ENCODE peak calls at places on chromosomes 4 and X, in four cellular contexts. One of them, this sample, is unnamed.

GRCh38 chrX:7077910-7078245 is 69.6 kb upstream of the STS start:
- DNase-seq in body of pancreas: no peak
- DNase-seq in hepatocyte: no peak
- DNase-seq in heart right ventricle: no peak
- DNase-seq in this sample: no peak

GRCh38 chr4:63728480-63729177 is 680.6 kb downstream of the TECRL start:
- DNase-seq in body of pancreas: no peak
- DNase-seq in hepatocyte: no peak
- DNase-seq in heart right ventricle: no peak
- DNase-seq in this sample: no peak

GRCh38 chr4:133865606-133866327 is 335.8 kb downstream of the PABPC4L start:
- DNase-seq in body of pancreas: no peak
- DNase-seq in hepatocyte: peak; percentile 73
- DNase-seq in heart right ventricle: no peak
- DNase-seq in this sample: no peak

GRCh38 chr4:11042760-11043159 is 358.2 kb upstream of the CLNK start:
- DNase-seq in body of pancreas: no peak
- DNase-seq in hepatocyte: no peak
- DNase-seq in heart right ventricle: no peak
- DNase-seq in this sample: peak; percentile 40

GRCh38 chrX:13694359-13694758 is 5.4 kb downstream of the RAB9A start:
- DNase-seq in body of pancreas: no peak
- DNase-seq in hepatocyte: no peak
- DNase-seq in heart right ventricle: no peak
- DNase-seq in this sample: no peak

GRCh38 chr4:144666539-144667175 is 20.7 kb downstream of the HHIP start:
- DNase-seq in body of pancreas: no peak
- DNase-seq in hepatocyte: no peak
- DNase-seq in heart right ventricle: no peak
- DNase-seq in this sample: no peak

GRCh38 chr4:86522349-86522748 is 71.8 kb upstream of the PTPN13 start:
- DNase-seq in body of pancreas: no peak
- DNase-seq in hepatocyte: no peak
- DNase-seq in heart right ventricle: no peak
- DNase-seq in this sample: no peak

GRCh38 chr4:71930459-71930858 is 101.3 kb upstream of the NPFFR2 start:
- DNase-seq in body of pancreas: no peak
- DNase-seq in hepatocyte: no peak
- DNase-seq in heart right ventricle: no peak
- DNase-seq in this sample: no peak

GRCh38 chrX:69493193-69493592 is 10.9 kb upstream of the NALF2 start:
- DNase-seq in body of pancreas: peak; percentile 49
- DNase-seq in hepatocyte: peak; percentile 37
- DNase-seq in heart right ventricle: peak; percentile 6
- DNase-seq in this sample: peak; percentile 18

GRCh38 chr4:98603683-98604573 is 54.5 kb downstream of the TSPAN5 start:
- DNase-seq in body of pancreas: no peak
- DNase-seq in hepatocyte: no peak
- DNase-seq in heart right ventricle: no peak
- DNase-seq in this sample: no peak

GRCh38 chrX:15761564-15762191 is 23.6 kb downstream of the CA5B start:
- DNase-seq in body of pancreas: no peak
- DNase-seq in hepatocyte: peak; percentile 53
- DNase-seq in heart right ventricle: no peak
- DNase-seq in this sample: peak; percentile 25

GRCh38 chr4:132169660-132170059 is 979.4 kb upstream of the PCDH10 start:
- DNase-seq in body of pancreas: no peak
- DNase-seq in hepatocyte: no peak
- DNase-seq in heart right ventricle: no peak
- DNase-seq in this sample: no peak

GRCh38 chr4:56844817-56845580 is 23.5 kb upstream of the SPINK2 start:
- DNase-seq in body of pancreas: no peak
- DNase-seq in hepatocyte: no peak
- DNase-seq in heart right ventricle: no peak
- DNase-seq in this sample: no peak

GRCh38 chr4:3039706-3040366 is 34.5 kb downstream of the HTT-AS start:
- DNase-seq in body of pancreas: no peak
- DNase-seq in hepatocyte: no peak
- DNase-seq in heart right ventricle: no peak
- DNase-seq in this sample: no peak

GRCh38 chrX:53435997-53436396 is 1.8 kb upstream of the HSD17B10 start:
- DNase-seq in body of pancreas: peak; percentile 72
- DNase-seq in hepatocyte: peak; percentile 71
- DNase-seq in heart right ventricle: peak; percentile 26
- DNase-seq in this sample: peak; percentile 62

GRCh38 chr4:114384629-114385028 is 214.0 kb upstream of the UGT8 start:
- DNase-seq in body of pancreas: no peak
- DNase-seq in hepatocyte: peak; percentile 62
- DNase-seq in heart right ventricle: no peak
- DNase-seq in this sample: peak; percentile 32

GRCh38 chr4:7514281-7514680 is 79.6 kb upstream of the PSAPL1 start:
- DNase-seq in body of pancreas: no peak
- DNase-seq in hepatocyte: no peak
- DNase-seq in heart right ventricle: no peak
- DNase-seq in this sample: no peak

GRCh38 chrX:13658602-13659001 is 5.7 kb downstream of the TCEANC start:
- DNase-seq in body of pancreas: no peak
- DNase-seq in hepatocyte: peak; percentile 60
- DNase-seq in heart right ventricle: no peak
- DNase-seq in this sample: peak; percentile 55

GRCh38 chrX:135596495-135596894 is 76.0 kb downstream of the INTS6L start:
- DNase-seq in body of pancreas: peak; percentile 18
- DNase-seq in hepatocyte: peak; percentile 56
- DNase-seq in heart right ventricle: peak; percentile 34
- DNase-seq in this sample: peak; percentile 24

GRCh38 chr4:6469144-6469543 is 3.3 kb downstream of the PPP2R2C start:
- DNase-seq in body of pancreas: no peak
- DNase-seq in hepatocyte: no peak
- DNase-seq in heart right ventricle: no peak
- DNase-seq in this sample: no peak

GRCh38 chrX:129719931-129720520 is 18.8 kb upstream of the XPNPEP2 start:
- DNase-seq in body of pancreas: no peak
- DNase-seq in hepatocyte: no peak
- DNase-seq in heart right ventricle: no peak
- DNase-seq in this sample: no peak

GRCh38 chr4:56744030-56744429 is 62.9 kb upstream of the HOPX start:
- DNase-seq in body of pancreas: no peak
- DNase-seq in hepatocyte: no peak
- DNase-seq in heart right ventricle: no peak
- DNase-seq in this sample: no peak

GRCh38 chr4:172481802-172482508 is 668.8 kb downstream of the GALNTL6 start:
- DNase-seq in body of pancreas: no peak
- DNase-seq in hepatocyte: no peak
- DNase-seq in heart right ventricle: no peak
- DNase-seq in this sample: no peak

GRCh38 chr4:122827899-122828601 is 1.4 kb downstream of the FGF2 start:
- DNase-seq in body of pancreas: peak; percentile 26
- DNase-seq in hepatocyte: peak; percentile 69
- DNase-seq in heart right ventricle: no peak
- DNase-seq in this sample: peak; percentile 48

GRCh38 chr4:81965454-81965853 is 408.3 kb downstream of the HNRNPD start:
- DNase-seq in body of pancreas: no peak
- DNase-seq in hepatocyte: no peak
- DNase-seq in heart right ventricle: no peak
- DNase-seq in this sample: no peak

GRCh38 chr4:81963005-81963404 is 410.8 kb downstream of the HNRNPD start:
- DNase-seq in body of pancreas: no peak
- DNase-seq in hepatocyte: no peak
- DNase-seq in heart right ventricle: no peak
- DNase-seq in this sample: no peak

GRCh38 chr4:81970454-81970853 is 403.3 kb downstream of the HNRNPD start:
- DNase-seq in body of pancreas: no peak
- DNase-seq in hepatocyte: no peak
- DNase-seq in heart right ventricle: no peak
- DNase-seq in this sample: no peak

GRCh38 chr4:81963506-81964020 is 410.2 kb downstream of the HNRNPD start:
- DNase-seq in body of pancreas: no peak
- DNase-seq in hepatocyte: no peak
- DNase-seq in heart right ventricle: no peak
- DNase-seq in this sample: no peak

DNA sequence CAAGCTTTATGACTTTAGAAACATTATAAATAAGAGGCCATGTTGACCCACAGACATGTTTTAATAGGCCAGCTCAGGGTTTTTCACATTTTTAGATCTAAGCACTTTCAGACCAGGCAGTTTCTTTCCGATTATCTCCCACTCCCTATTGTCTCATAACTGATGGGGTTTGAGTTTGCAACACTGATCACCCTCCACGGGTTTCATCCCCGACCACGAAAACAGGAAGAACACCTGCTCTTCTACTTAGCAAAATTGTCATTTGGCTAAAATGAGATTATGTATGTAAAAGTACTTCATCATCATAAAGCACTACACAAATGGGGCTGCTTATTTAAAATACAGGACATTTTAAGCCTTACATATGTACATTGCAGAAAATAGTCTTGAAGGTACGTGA is 407.9 kb downstream of the HNRNPD start:
- DNase-seq in body of pancreas: no peak
- DNase-seq in hepatocyte: no peak
- DNase-seq in heart right ventricle: no peak
- DNase-seq in this sample: no peak
- H3K4me1 ChIP-seq in body of pancreas: no peaks in the 10 kb centered on the region
- H3K4me1 ChIP-seq in hepatocyte: peaks cover 8% of the 10 kb centered on the region
- H3K4me1 ChIP-seq in heart right ventricle: no peaks in the 10 kb centered on the region
- H3K4me1 ChIP-seq in this sample: no peaks in the 10 kb centered on the region

GRCh38 chrX:9821581-9821980 is 35.4 kb downstream of the SHROOM2 start:
- DNase-seq in body of pancreas: no peak
- DNase-seq in hepatocyte: no peak
- DNase-seq in heart right ventricle: no peak
- DNase-seq in this sample: no peak

GRCh38 chrX:9824554-9824953 is 38.3 kb downstream of the SHROOM2 start:
- DNase-seq in body of pancreas: no peak
- DNase-seq in hepatocyte: no peak
- DNase-seq in heart right ventricle: no peak
- DNase-seq in this sample: no peak

GRCh38 chrX:9825966-9826365 is 39.7 kb downstream of the SHROOM2 start:
- DNase-seq in body of pancreas: no peak
- DNase-seq in hepatocyte: no peak
- DNase-seq in heart right ventricle: no peak
- DNase-seq in this sample: no peak

GRCh38 chrX:9829308-9830267 is 43.4 kb downstream of the SHROOM2 start:
- DNase-seq in body of pancreas: no peak
- DNase-seq in hepatocyte: peak; percentile 33
- DNase-seq in heart right ventricle: no peak
- DNase-seq in this sample: no peak

GRCh38 chrX:9825129-9825865 is 39.1 kb downstream of the SHROOM2 start:
- DNase-seq in body of pancreas: no peak
- DNase-seq in hepatocyte: no peak
- DNase-seq in heart right ventricle: no peak
- DNase-seq in this sample: no peak
- H3K27ac ChIP-seq in body of pancreas: no peak overlapping the region
- H3K27ac ChIP-seq in hepatocyte: peak overlapping the region; percentile 31
- H3K27ac ChIP-seq in heart right ventricle: no peak overlapping the region
- H3K27ac ChIP-seq in this sample: no peak overlapping the region

GRCh38 chrX:49176421-49177326 is 5.0 kb downstream of the PLP2 start:
- DNase-seq in body of pancreas: peak; percentile 38
- DNase-seq in hepatocyte: no peak
- DNase-seq in heart right ventricle: no peak
- DNase-seq in this sample: peak; percentile 33

GRCh38 chrX:49174723-49175122 is 3.0 kb downstream of the PLP2 start:
- DNase-seq in body of pancreas: no peak
- DNase-seq in hepatocyte: no peak
- DNase-seq in heart right ventricle: no peak
- DNase-seq in this sample: no peak

GRCh38 chrX:49175875-49176274 is 4.2 kb downstream of the PLP2 start:
- DNase-seq in body of pancreas: no peak
- DNase-seq in hepatocyte: no peak
- DNase-seq in heart right ventricle: no peak
- DNase-seq in this sample: no peak

GRCh38 chrX:49177338-49177833 is 5.7 kb downstream of the PLP2 start:
- DNase-seq in body of pancreas: no peak
- DNase-seq in hepatocyte: no peak
- DNase-seq in heart right ventricle: no peak
- DNase-seq in this sample: peak; percentile 37

GRCh38 chrX:49175435-49175834 is 3.7 kb downstream of the PLP2 start:
- DNase-seq in body of pancreas: no peak
- DNase-seq in hepatocyte: no peak
- DNase-seq in heart right ventricle: no peak
- DNase-seq in this sample: no peak
- H3K4me1 ChIP-seq in body of pancreas: peaks cover 12% of the 10 kb centered on the region
- H3K4me1 ChIP-seq in hepatocyte: no peaks in the 10 kb centered on the region
- H3K4me1 ChIP-seq in heart right ventricle: no peaks in the 10 kb centered on the region
- H3K4me1 ChIP-seq in this sample: no peaks in the 10 kb centered on the region

GRCh38 chr4:138741778-138742377 is 273.7 kb upstream of the NOCT start:
- DNase-seq in body of pancreas: no peak
- DNase-seq in hepatocyte: no peak
- DNase-seq in heart right ventricle: no peak
- DNase-seq in this sample: no peak

GRCh38 chr4:138736362-138736761 is 279.2 kb upstream of the NOCT start:
- DNase-seq in body of pancreas: no peak
- DNase-seq in hepatocyte: no peak
- DNase-seq in heart right ventricle: no peak
- DNase-seq in this sample: no peak

GRCh38 chr4:138741366-138741765 is 274.2 kb upstream of the NOCT start:
- DNase-seq in body of pancreas: no peak
- DNase-seq in hepatocyte: no peak
- DNase-seq in heart right ventricle: no peak
- DNase-seq in this sample: no peak
- H3K27ac ChIP-seq in body of pancreas: no peak overlapping the region
- H3K27ac ChIP-seq in hepatocyte: no peak overlapping the region
- H3K27ac ChIP-seq in heart right ventricle: no peak overlapping the region
- H3K27ac ChIP-seq in this sample: no peak overlapping the region